ENCODE peak calls at places on chromosome 21, in nine cellular contexts. F is astrocyte of the cerebellum, P is upper lobe of right lung, Q is GM23338, U is neural progenitor cell, T is IMR-90, I is NB4, X is hepatocyte, L is Caco-2. Y is an unnamed sample.

GRCh38 chr21:17550671-17551308 is 37.9 kb downstream of the CXADR start:
- DNase-seq in F (no peak), P (no peak), Q (no peak), U (no peak), T (no peak), I (no peak), X (no peak), L (no peak), Y (peak)

GRCh38 chr21:27536319-27536718 is 569.4 kb upstream of the ADAMTS5 start:
- DNase-seq in F (no peak), P (no peak), Q (no peak), U (no peak), T (peak), I (no peak), X (no peak), L (no peak), Y (peak)

GRCh38 chr21:24308183-24308582 is 1299.1 kb downstream of the MRPL39 start:
- DNase-seq in F (no peak), P (no peak), Q (no peak), U (no peak), T (no peak), I (no peak), X (no peak), L (no peak), Y (no peak)

GRCh38 chr21:46181953-46182547 is 2.2 kb downstream of the SPATC1L start:
- DNase-seq in F (no peak), P (no peak), Q (no peak), U (no peak), T (no peak), I (no peak), X (no peak), L (no peak), Y (no peak)

GRCh38 chr21:26572668-26573381 is at the start of gene CYYR1:
- DNase-seq in F (peak), P (peak), Q (peak), U (peak), T (no peak), I (no peak), X (peak), L (no peak), Y (no peak)

GRCh38 chr21:16870116-16870515 is 642.7 kb upstream of the CXADR start:
- DNase-seq in F (no peak), P (no peak), Q (no peak), U (no peak), T (peak), I (no peak), X (peak), L (no peak), Y (peak)

GRCh38 chr21:44710756-44711326 is 531 bp downstream of the TSPEAR start:
- DNase-seq in F (no peak), P (peak), Q (peak), U (peak), T (no peak), I (no peak), X (peak), L (no peak), Y (no peak)

GRCh38 chr21:44940116-44940631 is 345 bp downstream of the SLX9 start:
- DNase-seq in F (no peak), P (no peak), Q (peak), U (peak), T (no peak), I (peak), X (no peak), L (peak), Y (no peak)

GRCh38 chr21:34017127-34017961 is 56.0 kb upstream of the MRPS6 start:
- DNase-seq in F (peak), P (no peak), Q (no peak), U (no peak), T (no peak), I (no peak), X (no peak), L (no peak), Y (no peak)

GRCh38 chr21:16395285-16395684 is 665.5 kb downstream of the USP25 start:
- DNase-seq in F (no peak), P (no peak), Q (no peak), U (no peak), T (no peak), I (no peak), X (no peak), L (no peak), Y (no peak)

GRCh38 chr21:38268859-38269566 is 12.2 kb downstream of the KCNJ15 start:
- DNase-seq in F (no peak), P (no peak), Q (no peak), U (no peak), T (no peak), I (no peak), X (no peak), L (no peak), Y (no peak)

GRCh38 chr21:38277501-38278111 is 20.8 kb downstream of the KCNJ15 start:
- DNase-seq in F (peak), P (no peak), Q (no peak), U (no peak), T (peak), I (peak), X (peak), L (no peak), Y (peak)

GRCh38 chr21:38269567-38269917 is 12.8 kb downstream of the KCNJ15 start:
- DNase-seq in F (no peak), P (no peak), Q (peak), U (peak), T (no peak), I (no peak), X (peak), L (no peak), Y (peak)

GRCh38 chr21:38272215-38272614 is 15.4 kb downstream of the KCNJ15 start:
- DNase-seq in F (no peak), P (no peak), Q (peak), U (no peak), T (no peak), I (no peak), X (no peak), L (no peak), Y (no peak)

DNA sequence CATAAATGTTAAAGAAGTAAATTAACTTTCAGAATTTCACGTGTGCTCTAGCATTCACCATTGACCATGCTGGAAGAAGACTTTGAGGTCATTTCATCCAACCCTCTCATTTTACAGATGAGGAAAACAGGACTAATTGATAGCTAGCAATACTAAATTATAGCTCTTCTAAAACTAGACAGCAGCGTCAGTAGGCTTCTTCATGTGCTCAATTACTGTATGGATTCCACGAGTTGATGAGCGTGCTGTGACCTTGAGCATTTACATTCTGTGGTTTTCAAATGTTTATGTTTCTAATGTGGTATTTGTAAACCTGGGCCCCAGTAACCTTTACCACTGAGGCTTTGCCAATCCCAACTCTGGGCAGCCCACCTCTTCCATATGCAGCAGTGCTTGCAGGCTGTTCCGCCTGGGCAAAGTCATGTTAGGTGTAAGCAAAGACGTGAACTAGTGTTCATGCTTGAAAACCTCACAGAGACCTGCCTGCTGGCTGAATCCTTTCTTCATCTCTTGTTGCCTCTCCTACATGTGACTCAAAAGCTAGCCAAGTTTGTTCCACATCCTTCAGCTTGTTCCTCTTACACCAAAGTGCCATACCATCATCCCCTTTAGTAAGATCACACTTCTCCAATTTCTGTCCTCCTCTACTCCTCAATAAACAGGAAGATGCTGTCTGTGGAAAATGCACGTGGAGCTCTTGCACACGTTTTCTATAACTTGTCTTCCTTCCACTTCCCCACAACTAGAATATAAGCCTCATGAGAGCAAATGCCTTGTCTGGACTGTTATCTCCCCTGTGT is 17.2 kb downstream of the KCNJ15 start:
- DNase-seq in F (no peak), P (no peak), Q (no peak), U (no peak), T (peak), I (peak), X (no peak), L (no peak), Y (no peak)
- TF ChIP-seq CTCF in F (no peak), P (no peak), Q (no peak), U (no peak), T (no peak), I (no peak), X (no peak), L (no peak), Y (no peak)

GRCh38 chr21:42220138-42220701 is 1.3 kb downstream of the ABCG1 start:
- DNase-seq in F (peak), P (no peak), Q (peak), U (peak), T (peak), I (no peak), X (peak), L (no peak), Y (peak)
- H3K4me3 ChIP-seq in F (peak), P (peak), Q (peak), U (peak), T (peak), I (no peak), X (peak), L (peak), Y (no peak)

DNA sequence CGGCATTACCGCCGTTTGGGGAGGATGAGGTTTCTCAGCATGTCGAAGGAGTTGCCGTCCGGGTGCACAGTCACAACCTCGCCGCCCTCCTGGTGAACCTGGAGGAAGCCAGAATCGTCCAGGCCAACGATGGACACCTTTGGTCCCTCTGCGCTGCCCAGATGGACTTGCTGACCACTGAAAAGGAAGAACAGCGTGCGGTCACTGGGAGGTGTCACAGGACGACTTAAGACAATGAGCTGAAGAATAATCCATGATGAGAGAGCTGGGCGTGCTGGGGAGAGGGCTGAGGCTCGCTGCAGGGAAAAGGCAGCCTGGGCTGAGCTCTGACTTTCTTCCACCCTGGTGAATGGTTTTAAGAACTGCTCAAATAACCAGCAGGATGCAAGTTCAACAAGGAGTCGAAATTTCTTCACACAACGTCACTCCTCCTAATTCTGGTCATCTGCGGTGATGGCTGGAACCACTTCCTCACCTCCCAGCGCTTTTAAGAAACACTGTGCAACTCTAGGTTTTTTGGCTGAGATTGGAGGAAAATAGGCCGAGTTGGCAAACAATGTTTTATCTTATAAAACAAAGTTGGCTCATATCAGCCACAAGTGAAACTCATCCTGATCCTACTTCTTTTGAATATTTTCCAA is 55.4 kb downstream of the SIM2 start:
- DNase-seq in F (no peak), P (no peak), Q (no peak), U (peak), T (no peak), I (no peak), X (no peak), L (no peak), Y (no peak)
- TF ChIP-seq CTCF in F (no peak), P (no peak), Q (peak), U (peak), T (no peak), I (no peak), X (no peak), L (no peak), Y (no peak)

DNA sequence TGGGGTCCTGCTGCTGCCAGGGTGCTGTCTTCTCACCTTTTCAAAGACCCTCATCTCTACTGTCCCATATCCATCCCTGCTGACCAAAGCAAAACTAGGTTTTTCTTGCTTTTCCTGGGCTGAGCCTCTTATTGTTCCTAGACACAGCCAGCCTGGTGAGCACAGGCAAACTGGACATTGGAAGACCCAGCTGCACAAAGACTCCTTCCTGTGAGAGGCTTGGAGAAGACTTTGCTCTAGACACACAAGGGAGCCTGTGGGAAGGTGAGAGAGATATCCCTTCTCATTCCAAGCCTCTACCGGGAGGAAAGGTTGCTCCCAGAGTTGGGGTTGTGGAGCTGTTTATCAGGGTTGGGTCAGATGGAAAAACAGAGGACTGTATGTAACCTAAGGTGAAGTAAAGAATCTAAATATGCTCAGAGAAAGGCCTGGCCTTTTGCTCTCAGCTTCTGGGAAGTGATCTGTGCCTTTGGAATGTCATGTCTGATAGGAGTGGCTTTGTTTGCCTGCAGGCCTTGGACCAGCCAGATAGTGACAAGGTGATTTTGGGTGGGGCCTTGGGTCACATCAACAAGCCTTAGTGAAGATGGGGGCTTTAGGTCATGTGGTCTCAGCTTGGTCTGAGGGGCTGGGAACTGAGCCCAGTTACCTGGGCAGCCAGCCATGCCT is 87.6 kb upstream of the RUNX1 start:
- DNase-seq in F (no peak), P (no peak), Q (peak), U (no peak), T (peak), I (no peak), X (peak), L (peak), Y (peak)
- H3K4me3 ChIP-seq in F (no peak), P (no peak), Q (no peak), U (no peak), T (no peak), I (no peak), X (no peak), L (no peak), Y (no peak)

DNA sequence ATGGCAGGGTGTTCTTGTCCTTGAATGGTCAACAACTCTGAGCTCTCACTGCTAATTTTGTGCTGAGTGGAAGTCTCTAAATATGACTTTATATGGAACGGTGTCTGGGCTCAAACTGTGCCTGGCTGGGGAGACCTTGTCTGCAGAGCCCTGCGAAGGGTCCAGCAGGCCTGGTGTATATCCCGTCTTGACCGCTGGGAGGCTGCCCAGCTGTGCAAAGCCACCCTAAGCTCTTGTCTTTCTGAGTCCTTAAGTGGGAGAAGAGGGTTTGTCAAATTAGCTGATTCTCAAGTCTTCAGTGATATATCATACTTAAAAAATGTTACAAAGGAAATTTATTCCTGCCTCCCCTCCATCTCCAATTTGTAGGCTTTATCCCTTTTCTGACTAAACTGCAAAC is 198.7 kb downstream of the KCNJ6 start:
- DNase-seq in F (no peak), P (no peak), Q (peak), U (no peak), T (no peak), I (no peak), X (no peak), L (no peak), Y (no peak)
- TF ChIP-seq CTCF in F (no peak), P (no peak), Q (peak), U (no peak), T (no peak), I (no peak), X (no peak), L (no peak), Y (no peak)